ENCODE peak calls at places on chromosomes 7 and 10, in four cellular contexts. B, T, H and O are unnamed samples.
A peak's percentile ranks its signal among the peaks of the same experiment; 100 is the strongest.

GRCh38 chr10:7608001-7608400 is 58.8 kb downstream of the ITIH5 start:
- DNase-seq in B (no peak), H (no peak), T (no peak), O (no peak)

GRCh38 chr10:48523820-48524758 is 80.8 kb downstream of the ARHGAP22 start:
- DNase-seq in B (peak; percentile 95), H (no peak), T (no peak), O (peak; percentile 95)

GRCh38 chr7:139648941-139649425 is 125.5 kb downstream of the CLEC2L start:
- DNase-seq in B (no peak), T (peak; percentile 69), H (no peak), O (no peak)

GRCh38 chr10:130127612-130128607 is 8.3 kb upstream of the GLRX3 start:
- DNase-seq in T (peak; percentile 44), B (peak; percentile 91), H (peak; percentile 65), O (peak; percentile 29)

GRCh38 chr10:7433861-7434260 is 23.0 kb upstream of the SFMBT2 start:
- DNase-seq in T (no peak), B (no peak), H (no peak), O (no peak)

GRCh38 chr10:132397036-132397541 is at the start of gene PWWP2B:
- DNase-seq in B (peak; percentile 87), H (no peak), T (no peak), O (peak; percentile 57)

GRCh38 chr10:110076559-110077318 is 69.0 kb downstream of the ADD3 start:
- DNase-seq in H (peak; percentile 93), T (peak; percentile 76), B (no peak), O (peak; percentile 43)

GRCh38 chr7:16619979-16620408 is 25.6 kb downstream of the ANKMY2 start:
- DNase-seq in H (no peak), T (peak; percentile 5), B (no peak), O (no peak)

GRCh38 chr10:72790216-72790990 is 98.5 kb downstream of the MCU start:
- DNase-seq in H (no peak), T (no peak), B (no peak), O (no peak)

GRCh38 chr7:24777811-24778210 is 20.5 kb upstream of the GSDME start:
- DNase-seq in B (no peak), H (no peak), T (no peak), O (no peak)

GRCh38 chr7:51602321-51602720 is 285.7 kb upstream of the COBL start:
- DNase-seq in H (no peak), T (no peak), B (peak; percentile 27), O (no peak)

GRCh38 chr10:64573625-64574325 is 1052.6 kb downstream of the REEP3 start:
- DNase-seq in T (no peak), H (peak; percentile 27), B (no peak), O (no peak)

GRCh38 chr7:112453505-112454171 is 3.4 kb downstream of the IFRD1 start:
- DNase-seq in H (no peak), B (no peak), T (no peak), O (no peak)

GRCh38 chr7:139731802-139732470 is 45.9 kb downstream of the HIPK2 start:
- DNase-seq in H (peak; percentile 80), B (no peak), T (no peak), O (no peak)

GRCh38 chr10:76195990-76196389 is 764.6 kb downstream of the LRMDA start:
- DNase-seq in B (no peak), T (no peak), H (no peak), O (no peak)

GRCh38 chr10:71819479-71819878 is 31.6 kb downstream of the PSAP start:
- DNase-seq in H (no peak), B (no peak), T (no peak), O (no peak)

GRCh38 chr10:130333185-130333584 is 197.0 kb downstream of the GLRX3 start:
- DNase-seq in B (no peak), T (no peak), H (no peak), O (no peak)

GRCh38 chr10:84076540-84077195 is 62.6 kb upstream of the GHITM start:
- DNase-seq in H (peak; percentile 19), T (no peak), B (no peak), O (peak; percentile 26)

GRCh38 chr10:35564276-35564982 is 40.7 kb upstream of the GJD4 start:
- DNase-seq in T (no peak), B (no peak), H (no peak), O (no peak)

GRCh38 chr7:21276471-21277035 is 151.3 kb upstream of the SP4 start:
- DNase-seq in B (no peak), H (no peak), T (no peak), O (no peak)

GRCh38 chr10:72087969-72088878 is at the start of gene SPOCK2:
- DNase-seq in T (no peak), B (peak; percentile 79), H (no peak), O (no peak)

GRCh38 chr10:87931836-87932230 is 68.4 kb downstream of the PTEN start:
- DNase-seq in B (no peak), H (no peak), T (no peak), O (no peak)

GRCh38 chr10:97718178-97718577 is 4.6 kb downstream of the MARVELD1 start:
- DNase-seq in T (no peak), H (no peak), B (no peak), O (no peak)

GRCh38 chr10:97718659-97719142 is 5.2 kb downstream of the MARVELD1 start:
- DNase-seq in T (no peak), H (peak; percentile 61), B (peak; percentile 49), O (no peak)

GRCh38 chr10:97715259-97715874 is 1.8 kb downstream of the MARVELD1 start:
- DNase-seq in H (no peak), B (no peak), T (no peak), O (no peak)

GRCh38 chr10:97719602-97720001 is 6.1 kb downstream of the MARVELD1 start:
- DNase-seq in B (no peak), H (no peak), T (no peak), O (no peak)

GRCh38 chr10:97717627-97718026 is 4.1 kb downstream of the MARVELD1 start:
- DNase-seq in B (no peak), H (no peak), T (no peak), O (no peak)
- TF ChIP-seq NFIC in B (no peak), H (no peak), T (no peak), O (no peak)

GRCh38 chr7:5666361-5666760 is 115.1 kb downstream of the RNF216 start:
- DNase-seq in B (no peak), H (no peak), T (no peak), O (no peak)
- TF ChIP-seq NFIC in B (no peak), H (no peak), T (no peak), O (no peak)

DNA sequence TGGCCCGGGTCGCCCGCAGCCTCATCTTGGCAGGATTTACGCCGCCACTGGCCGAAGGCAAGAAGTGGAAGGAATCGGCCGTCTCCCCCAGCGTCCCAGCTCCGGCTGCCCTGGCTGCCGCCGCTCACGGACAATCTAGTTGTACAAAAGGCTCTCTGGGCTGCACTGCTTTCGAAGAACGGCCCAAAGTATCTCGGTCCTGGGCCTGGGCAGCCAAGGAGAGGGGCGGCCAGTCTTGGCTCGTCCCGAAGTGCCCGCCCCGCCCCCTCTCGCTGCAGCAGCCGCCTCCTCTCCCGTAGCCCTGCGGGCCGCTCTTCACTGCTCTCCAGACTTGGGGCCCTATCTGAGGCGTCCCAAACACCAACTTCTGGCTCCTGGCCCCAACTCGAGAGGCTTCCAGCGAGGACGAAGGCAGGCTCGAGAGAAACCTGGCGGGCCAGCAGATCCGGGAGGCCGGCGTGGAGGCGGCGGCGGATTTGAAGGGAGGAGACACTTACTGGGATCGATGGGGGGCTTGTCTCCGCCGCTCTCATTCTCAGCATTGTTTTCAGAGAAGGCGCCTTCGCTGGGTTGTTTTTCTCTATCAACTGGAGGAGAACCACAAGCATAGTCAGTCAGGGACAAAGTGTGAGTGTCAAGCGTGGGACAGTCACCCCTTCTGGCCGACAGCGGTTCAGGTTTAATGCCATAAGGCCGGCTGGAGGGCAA is 802 bp downstream of the HOXA9 start:
- DNase-seq in H (no peak), B (no peak), T (no peak), O (no peak)
- TF ChIP-seq NFIC in H (no peak), B (no peak), T (no peak), O (no peak)

DNA sequence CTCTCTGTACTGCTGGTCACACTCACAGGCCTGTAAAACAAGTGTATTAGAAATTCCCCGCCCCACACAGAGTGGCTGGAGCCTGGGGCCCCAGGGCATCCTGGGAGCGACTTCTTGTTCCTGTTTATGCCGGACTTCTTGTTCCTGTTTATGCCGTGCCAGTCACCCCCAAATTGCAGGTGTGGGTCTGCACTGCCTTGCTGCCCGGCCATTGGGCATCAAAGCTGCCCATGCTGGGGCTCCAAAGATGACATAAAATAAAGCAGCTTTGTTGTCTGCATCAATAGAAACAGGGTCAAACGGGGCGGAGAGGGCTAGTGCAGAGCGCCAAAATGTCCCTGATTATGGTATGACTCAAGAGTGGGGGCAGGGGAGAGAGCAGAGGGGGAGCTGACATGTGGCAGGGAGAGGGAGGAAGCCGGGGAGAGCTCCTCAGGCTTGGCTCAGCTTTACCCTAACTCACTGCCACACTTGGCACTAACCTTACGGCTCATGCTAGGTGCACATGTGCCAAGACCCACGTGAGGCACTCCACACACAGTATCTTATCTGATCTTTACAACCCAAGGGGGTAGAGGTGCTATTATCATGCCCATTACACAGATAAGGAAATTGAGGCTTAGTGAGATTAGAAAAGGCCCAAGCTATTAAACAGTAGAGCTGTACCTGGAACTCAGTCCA is 98.4 kb downstream of the PIP4K2A start:
- DNase-seq in B (no peak), H (peak; percentile 72), T (peak; percentile 35), O (peak; percentile 70)
- TF ChIP-seq NFIC in B (no peak), H (no peak), T (peak; percentile 72), O (peak; percentile 37)

DNA sequence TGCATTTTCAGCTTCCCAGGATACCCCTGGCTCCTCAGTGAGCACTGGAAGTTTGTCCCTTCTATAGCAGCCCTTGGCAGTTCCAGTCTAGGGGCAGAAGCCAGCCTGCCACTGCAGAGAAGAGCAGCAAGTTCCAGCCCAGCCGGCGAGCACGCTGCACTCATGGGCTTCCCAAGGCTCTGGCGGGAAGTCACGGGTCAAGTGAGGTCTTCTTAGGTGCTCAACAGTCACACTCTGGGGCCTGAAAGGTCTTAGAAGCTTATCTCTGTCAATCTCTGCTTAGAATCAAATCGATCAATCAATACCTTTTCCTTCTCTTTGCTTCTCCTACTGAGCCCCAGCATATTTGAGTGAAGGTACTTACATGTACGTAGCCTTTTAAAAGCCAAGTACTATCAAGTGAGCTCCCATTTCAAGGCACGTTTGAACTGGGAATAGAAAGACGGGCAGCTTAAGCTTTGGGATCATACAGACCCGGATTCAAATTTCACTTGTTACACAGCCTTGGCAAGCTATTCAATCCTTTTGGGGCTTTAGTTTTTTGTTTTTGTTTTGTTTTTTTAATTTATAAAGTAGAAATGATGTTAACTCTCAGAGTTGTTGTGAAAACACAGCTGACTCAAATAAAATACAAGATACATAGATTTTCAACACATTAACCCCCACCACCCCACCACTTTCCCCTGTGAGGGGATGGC is 152.6 kb upstream of the KLF14 start:
- DNase-seq in T (no peak), H (no peak), B (no peak), O (no peak)
- TF ChIP-seq NFIC in T (no peak), H (no peak), B (no peak), O (no peak)

DNA sequence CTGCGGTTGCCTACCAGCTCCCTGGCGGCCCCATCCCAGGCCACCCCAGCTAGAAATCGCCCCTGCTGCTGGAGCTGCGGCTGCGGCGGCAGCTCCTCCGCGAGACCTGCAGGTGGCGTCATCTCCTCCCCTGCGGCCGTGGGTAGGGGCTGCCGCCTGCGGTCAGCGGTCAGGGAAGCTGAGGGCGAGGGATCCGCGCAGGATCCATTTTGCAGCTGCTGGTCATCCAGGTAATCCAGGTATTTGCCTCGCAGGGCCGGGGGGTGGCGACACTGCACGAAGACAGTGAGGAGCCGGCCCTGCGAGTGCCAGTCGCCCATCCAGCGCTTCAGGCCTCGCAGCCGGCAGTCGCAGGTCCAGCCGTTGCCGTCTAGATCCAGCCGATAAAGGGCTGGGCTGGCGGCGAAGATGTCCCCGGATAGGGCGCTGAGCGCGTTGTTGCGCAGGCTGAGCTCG is 1.5 kb downstream of the TRIL start:
- DNase-seq in H (peak; percentile 48), T (no peak), B (peak; percentile 95), O (no peak)
- TF ChIP-seq NFIC in H (no peak), T (no peak), B (no peak), O (no peak)